ENCODE peak calls at places on chromosomes 13 and 19, in seven cellular contexts. P is right lobe of liver; Z is small intestine; G is uterus; U is CD8-positive, alpha-beta T cell; E is left ventricle myocardium inferior; Q is cardiac muscle cell. T is an unnamed sample. For H3K4me1, the result is how much of the 10 kb centered on the place peaks cover.

GRCh38 chr19:5143471-5144411 is 174.8 kb downstream of the KDM4B start:
- DNase-seq in P (no peak), Z (no peak), G (no peak), U (peak), E (peak), Q (no peak), T (no peak)

GRCh38 chr19:58578430-58578925 is 5.3 kb upstream of the MZF1 start:
- DNase-seq in P (no peak), Z (no peak), G (no peak), U (no peak), E (no peak), Q (no peak), T (no peak)

GRCh38 chr13:73096173-73097117 is 37.6 kb downstream of the KLF5 start:
- DNase-seq in P (no peak), Z (no peak), G (no peak), U (no peak), E (no peak), Q (no peak), T (no peak)

GRCh38 chr19:36013280-36014028 is 559 bp downstream of the ALKBH6 start:
- DNase-seq in P (no peak), Z (no peak), G (no peak), U (no peak), E (no peak), Q (no peak), T (peak)

GRCh38 chr13:79501538-79502232 is 20.7 kb downstream of the NDFIP2 start:
- DNase-seq in P (no peak), Z (no peak), G (no peak), U (no peak), E (no peak), Q (no peak), T (no peak)

GRCh38 chr19:40191836-40192646 is 815 bp downstream of the MAP3K10 start:
- DNase-seq in P (no peak), Z (no peak), G (no peak), U (no peak), E (no peak), Q (peak), T (peak)

GRCh38 chr19:3586707-3587346 is 1.5 kb downstream of the GIPC3 start:
- DNase-seq in P (no peak), Z (no peak), G (no peak), U (no peak), E (no peak), Q (no peak), T (no peak)

GRCh38 chr13:44331912-44332840 is 41.4 kb upstream of the SERP2 start:
- DNase-seq in P (no peak), Z (no peak), G (peak), U (no peak), E (peak), Q (peak), T (no peak)

GRCh38 chr13:35144496-35144895 is 202.4 kb downstream of the NBEA start:
- DNase-seq in P (no peak), Z (peak), G (no peak), U (no peak), E (no peak), Q (no peak), T (no peak)

GRCh38 chr13:24274452-24274971 is 34.9 kb upstream of the C1QTNF9 start:
- DNase-seq in P (no peak), Z (no peak), G (no peak), U (peak), E (peak), Q (no peak), T (peak)

GRCh38 chr19:2856457-2857055 is 10.6 kb upstream of the ZNF556 start:
- DNase-seq in P (no peak), Z (no peak), G (no peak), U (no peak), E (no peak), Q (no peak), T (no peak)

DNA sequence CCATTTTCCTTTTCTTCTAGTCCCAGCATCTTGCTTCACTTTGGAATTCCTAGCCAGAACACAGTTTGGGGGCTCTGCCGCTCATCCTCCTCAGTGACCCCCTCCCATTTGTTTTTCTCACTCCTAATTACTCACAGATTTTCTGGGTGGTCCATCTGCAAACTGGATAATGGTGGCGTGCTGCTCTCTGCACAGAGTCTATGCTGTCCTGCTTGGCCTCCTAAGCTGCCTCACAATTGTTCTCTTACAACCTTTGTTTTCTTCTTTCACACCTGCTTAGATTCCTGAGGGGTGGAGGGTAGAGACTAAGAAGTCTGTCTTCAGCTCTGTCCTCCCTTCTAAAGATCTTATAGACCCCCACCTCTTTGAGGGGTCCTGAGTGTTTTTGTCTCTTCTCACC is 80.7 kb downstream of the SHISA2 start:
- DNase-seq in P (no peak), Z (no peak), G (no peak), U (no peak), E (no peak), Q (no peak), T (no peak)
- H3K4me1 ChIP-seq in P (under half), Z (under half), G (under half), U (under half), E (under half), Q (under half), T (under half)

GRCh38 chr19:29963576-29963975 is 21.5 kb downstream of the URI1 start:
- DNase-seq in P (no peak), Z (no peak), G (no peak), U (no peak), E (no peak), Q (no peak), T (no peak)
- H3K4me1 ChIP-seq in P (under half), Z (under half), G (under half), U (half or more), E (half or more), Q (under half), T (under half)

GRCh38 chr13:50914848-50915247 is 5.3 kb downstream of the RNASEH2B start:
- DNase-seq in P (no peak), Z (no peak), G (no peak), U (no peak), E (no peak), Q (no peak), T (no peak)
- H3K4me1 ChIP-seq in P (under half), Z (under half), G (under half), U (half or more), E (half or more), Q (under half), T (under half)

GRCh38 chr13:106099765-106100164 is 435.7 kb downstream of the EFNB2 start:
- DNase-seq in P (no peak), Z (no peak), G (no peak), U (no peak), E (no peak), Q (no peak), T (peak)
- H3K4me1 ChIP-seq in P (under half), Z (under half), G (under half), U (under half), E (under half), Q (under half), T (under half)

GRCh38 chr13:90281709-90282108 is 1065.8 kb upstream of the MIR17HG start:
- DNase-seq in P (no peak), Z (no peak), G (no peak), U (no peak), E (no peak), Q (no peak), T (no peak)

DNA sequence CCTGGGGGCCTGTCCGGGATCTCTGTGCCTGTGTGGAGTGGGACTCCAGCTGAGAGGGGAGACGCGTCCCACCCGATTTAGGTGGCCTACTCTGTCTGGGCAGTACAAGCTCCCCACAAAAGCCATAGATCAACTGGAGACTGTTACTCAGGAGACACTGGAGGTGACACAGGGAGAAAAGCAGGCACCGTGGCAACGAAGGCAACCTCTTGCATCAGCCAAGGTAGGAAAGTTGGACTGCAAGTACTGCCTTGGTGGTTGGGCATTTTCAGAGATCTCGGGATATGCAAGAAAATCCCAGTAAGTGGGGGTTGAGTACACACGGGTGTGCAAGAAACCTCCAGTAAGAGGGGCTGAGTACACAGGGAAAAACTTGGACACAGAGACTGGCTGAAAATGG is 1060.0 kb upstream of the MIR17HG start:
- DNase-seq in P (no peak), Z (no peak), G (no peak), U (no peak), E (no peak), Q (no peak), T (no peak)
- H3K4me1 ChIP-seq in P (under half), Z (under half), G (under half), U (under half), E (under half), Q (under half), T (under half)

GRCh38 chr19:55028757-55029156 is 9.3 kb downstream of the GP6 start:
- DNase-seq in P (no peak), Z (no peak), G (no peak), U (no peak), E (no peak), Q (no peak), T (no peak)
- H3K4me1 ChIP-seq in P (under half), Z (under half), G (under half), U (under half), E (under half), Q (under half), T (under half)

DNA sequence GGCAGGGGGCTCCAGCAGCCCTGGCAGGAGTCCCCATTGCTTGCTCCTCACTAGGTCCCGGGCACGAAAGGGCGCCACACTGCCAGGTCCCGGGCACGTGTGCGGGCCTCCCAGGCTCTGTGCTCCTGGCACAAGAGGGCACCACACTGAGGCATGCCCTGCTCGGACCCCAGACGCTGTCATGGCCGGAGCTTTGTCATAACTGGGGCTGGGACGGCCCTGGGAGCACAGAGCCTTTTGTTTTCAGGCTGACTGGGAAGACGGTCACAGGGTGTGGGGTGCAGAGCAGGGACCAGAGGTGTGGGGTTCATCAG is 7.4 kb downstream of the BSG start:
- DNase-seq in P (no peak), Z (no peak), G (no peak), U (no peak), E (no peak), Q (no peak), T (no peak)
- H3K4me1 ChIP-seq in P (under half), Z (under half), G (under half), U (under half), E (half or more), Q (under half), T (under half)

GRCh38 chr13:95181586-95181985 is 119.7 kb downstream of the ABCC4 start:
- DNase-seq in P (no peak), Z (no peak), G (no peak), U (no peak), E (no peak), Q (no peak), T (no peak)

GRCh38 chr13:95184317-95184716 is 116.9 kb downstream of the ABCC4 start:
- DNase-seq in P (no peak), Z (no peak), G (no peak), U (no peak), E (no peak), Q (no peak), T (no peak)

GRCh38 chr13:95180513-95181245 is 120.6 kb downstream of the ABCC4 start:
- DNase-seq in P (no peak), Z (peak), G (no peak), U (no peak), E (no peak), Q (peak), T (no peak)

GRCh38 chr13:95185311-95185710 is 115.9 kb downstream of the ABCC4 start:
- DNase-seq in P (no peak), Z (no peak), G (no peak), U (no peak), E (no peak), Q (no peak), T (no peak)

DNA sequence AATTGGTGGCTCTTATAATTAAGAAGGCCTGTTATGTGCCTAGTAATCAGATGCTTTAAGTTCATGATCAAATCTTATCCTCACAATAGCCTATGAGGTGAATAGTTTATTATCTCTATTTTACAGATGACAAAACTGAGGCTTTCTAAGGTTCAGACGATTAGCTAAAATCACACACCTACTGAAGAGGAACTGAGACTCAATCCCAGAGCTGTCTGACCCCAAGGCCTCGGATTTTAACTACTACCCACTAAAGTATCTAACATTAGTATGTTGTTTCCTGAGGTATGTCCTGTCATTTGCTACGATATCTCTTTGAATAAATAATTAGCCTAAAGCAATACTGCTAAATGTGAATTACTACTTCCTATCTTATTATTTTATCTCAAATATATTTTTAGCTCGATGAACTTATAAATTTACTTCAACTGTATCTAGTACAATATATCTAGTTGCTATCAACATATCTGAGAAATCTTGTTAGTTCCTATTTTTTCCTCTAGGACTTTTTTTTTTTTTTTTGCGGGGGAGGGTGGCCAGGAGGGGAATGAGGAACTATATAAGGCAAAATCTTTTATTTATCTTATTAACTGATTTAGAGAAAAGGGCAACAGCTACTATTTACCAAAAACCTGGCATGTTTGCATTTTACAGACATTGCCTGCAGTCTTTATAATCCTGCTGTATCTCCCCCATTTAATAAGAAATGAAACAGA is 118.5 kb downstream of the ABCC4 start:
- DNase-seq in P (no peak), Z (no peak), G (no peak), U (no peak), E (no peak), Q (no peak), T (no peak)
- H3K4me1 ChIP-seq in P (under half), Z (under half), G (under half), U (under half), E (under half), Q (under half), T (under half)

GRCh38 chr19:11194173-11194572 is 3.2 kb downstream of the KANK2 start:
- DNase-seq in P (no peak), Z (no peak), G (no peak), U (no peak), E (no peak), Q (no peak), T (no peak)
- H3K4me1 ChIP-seq in P (under half), Z (under half), G (under half), U (under half), E (half or more), Q (under half), T (under half)